ENCODE peak calls at places on chromosomes 4 and X, in seven cellular contexts. One of them, this sample, is unnamed.

GRCh38 chrX:65635371-65635770 is 32.1 kb upstream of the MSN start:
- DNase-seq in CD8-positive, alpha-beta memory T cell: no peak
- DNase-seq in amygdala: no peak
- DNase-seq in stimulated activated CD8-positive, alpha-beta memory T cell treated with anti-CD3 and anti-CD28 coated beads, Interleukin-15, amount 100 ng/mL, for 24 hours: no peak
- DNase-seq in fibroblast of mammary gland: no peak
- DNase-seq in T-helper 9 cell: no peak
- DNase-seq in stimulated activated CD4-positive, alpha-beta T cell treated with anti-CD3 and anti-CD28 coated beads, Interleukin-1b, Interleukin-23, amount 100 ng/mL, for 24 hours: no peak
- DNase-seq in this sample: no peak

GRCh38 chrX:132615396-132616131 is 126.7 kb upstream of the MBNL3 start:
- DNase-seq in CD8-positive, alpha-beta memory T cell: peak; percentile 18
- DNase-seq in amygdala: no peak
- DNase-seq in stimulated activated CD8-positive, alpha-beta memory T cell treated with anti-CD3 and anti-CD28 coated beads, Interleukin-15, amount 100 ng/mL, for 24 hours: peak; percentile 2
- DNase-seq in fibroblast of mammary gland: peak; percentile 41
- DNase-seq in T-helper 9 cell: peak; percentile 30
- DNase-seq in stimulated activated CD4-positive, alpha-beta T cell treated with anti-CD3 and anti-CD28 coated beads, Interleukin-1b, Interleukin-23, amount 100 ng/mL, for 24 hours: peak; percentile 18
- DNase-seq in this sample: peak; percentile 27

GRCh38 chr4:125728568-125728967 is 413.8 kb downstream of the FAT4 start:
- DNase-seq in CD8-positive, alpha-beta memory T cell: no peak
- DNase-seq in amygdala: no peak
- DNase-seq in stimulated activated CD8-positive, alpha-beta memory T cell treated with anti-CD3 and anti-CD28 coated beads, Interleukin-15, amount 100 ng/mL, for 24 hours: no peak
- DNase-seq in fibroblast of mammary gland: peak; percentile 89
- DNase-seq in T-helper 9 cell: no peak
- DNase-seq in stimulated activated CD4-positive, alpha-beta T cell treated with anti-CD3 and anti-CD28 coated beads, Interleukin-1b, Interleukin-23, amount 100 ng/mL, for 24 hours: no peak
- DNase-seq in this sample: peak; percentile 95

GRCh38 chrX:40012800-40013682 is 84.7 kb downstream of the BCOR start:
- DNase-seq in CD8-positive, alpha-beta memory T cell: no peak
- DNase-seq in amygdala: no peak
- DNase-seq in stimulated activated CD8-positive, alpha-beta memory T cell treated with anti-CD3 and anti-CD28 coated beads, Interleukin-15, amount 100 ng/mL, for 24 hours: no peak
- DNase-seq in fibroblast of mammary gland: peak; percentile 59
- DNase-seq in T-helper 9 cell: no peak
- DNase-seq in stimulated activated CD4-positive, alpha-beta T cell treated with anti-CD3 and anti-CD28 coated beads, Interleukin-1b, Interleukin-23, amount 100 ng/mL, for 24 hours: no peak
- DNase-seq in this sample: peak; percentile 59

GRCh38 chr4:57911203-57911602 is 801.0 kb upstream of the IGFBP7 start:
- DNase-seq in CD8-positive, alpha-beta memory T cell: no peak
- DNase-seq in amygdala: no peak
- DNase-seq in stimulated activated CD8-positive, alpha-beta memory T cell treated with anti-CD3 and anti-CD28 coated beads, Interleukin-15, amount 100 ng/mL, for 24 hours: no peak
- DNase-seq in fibroblast of mammary gland: no peak
- DNase-seq in T-helper 9 cell: no peak
- DNase-seq in stimulated activated CD4-positive, alpha-beta T cell treated with anti-CD3 and anti-CD28 coated beads, Interleukin-1b, Interleukin-23, amount 100 ng/mL, for 24 hours: no peak
- DNase-seq in this sample: no peak

GRCh38 chr4:118751634-118752293 is 66.6 kb downstream of the METTL14 start:
- DNase-seq in CD8-positive, alpha-beta memory T cell: no peak
- DNase-seq in amygdala: no peak
- DNase-seq in stimulated activated CD8-positive, alpha-beta memory T cell treated with anti-CD3 and anti-CD28 coated beads, Interleukin-15, amount 100 ng/mL, for 24 hours: no peak
- DNase-seq in fibroblast of mammary gland: peak; percentile 68
- DNase-seq in T-helper 9 cell: no peak
- DNase-seq in stimulated activated CD4-positive, alpha-beta T cell treated with anti-CD3 and anti-CD28 coated beads, Interleukin-1b, Interleukin-23, amount 100 ng/mL, for 24 hours: no peak
- DNase-seq in this sample: peak; percentile 80

GRCh38 chrX:74023203-74023602 is 280.8 kb upstream of the ZCCHC13 start:
- DNase-seq in CD8-positive, alpha-beta memory T cell: no peak
- DNase-seq in amygdala: no peak
- DNase-seq in stimulated activated CD8-positive, alpha-beta memory T cell treated with anti-CD3 and anti-CD28 coated beads, Interleukin-15, amount 100 ng/mL, for 24 hours: no peak
- DNase-seq in fibroblast of mammary gland: no peak
- DNase-seq in T-helper 9 cell: no peak
- DNase-seq in stimulated activated CD4-positive, alpha-beta T cell treated with anti-CD3 and anti-CD28 coated beads, Interleukin-1b, Interleukin-23, amount 100 ng/mL, for 24 hours: no peak
- DNase-seq in this sample: no peak

GRCh38 chrX:69314436-69315348 is 149.4 kb upstream of the PJA1 start:
- DNase-seq in CD8-positive, alpha-beta memory T cell: no peak
- DNase-seq in amygdala: no peak
- DNase-seq in stimulated activated CD8-positive, alpha-beta memory T cell treated with anti-CD3 and anti-CD28 coated beads, Interleukin-15, amount 100 ng/mL, for 24 hours: no peak
- DNase-seq in fibroblast of mammary gland: no peak
- DNase-seq in T-helper 9 cell: no peak
- DNase-seq in stimulated activated CD4-positive, alpha-beta T cell treated with anti-CD3 and anti-CD28 coated beads, Interleukin-1b, Interleukin-23, amount 100 ng/mL, for 24 hours: no peak
- DNase-seq in this sample: no peak

GRCh38 chr4:145387079-145387478 is 94.6 kb upstream of the SMAD1 start:
- DNase-seq in CD8-positive, alpha-beta memory T cell: no peak
- DNase-seq in amygdala: no peak
- DNase-seq in stimulated activated CD8-positive, alpha-beta memory T cell treated with anti-CD3 and anti-CD28 coated beads, Interleukin-15, amount 100 ng/mL, for 24 hours: no peak
- DNase-seq in fibroblast of mammary gland: no peak
- DNase-seq in T-helper 9 cell: no peak
- DNase-seq in stimulated activated CD4-positive, alpha-beta T cell treated with anti-CD3 and anti-CD28 coated beads, Interleukin-1b, Interleukin-23, amount 100 ng/mL, for 24 hours: no peak
- DNase-seq in this sample: no peak

GRCh38 chr4:159229164-159229563 is 126.3 kb downstream of the RAPGEF2 start:
- DNase-seq in CD8-positive, alpha-beta memory T cell: no peak
- DNase-seq in amygdala: no peak
- DNase-seq in stimulated activated CD8-positive, alpha-beta memory T cell treated with anti-CD3 and anti-CD28 coated beads, Interleukin-15, amount 100 ng/mL, for 24 hours: no peak
- DNase-seq in fibroblast of mammary gland: no peak
- DNase-seq in T-helper 9 cell: no peak
- DNase-seq in stimulated activated CD4-positive, alpha-beta T cell treated with anti-CD3 and anti-CD28 coated beads, Interleukin-1b, Interleukin-23, amount 100 ng/mL, for 24 hours: no peak
- DNase-seq in this sample: peak; percentile 74

GRCh38 chrX:139881572-139881971 is 51.3 kb downstream of the ATP11C start:
- DNase-seq in CD8-positive, alpha-beta memory T cell: no peak
- DNase-seq in amygdala: no peak
- DNase-seq in stimulated activated CD8-positive, alpha-beta memory T cell treated with anti-CD3 and anti-CD28 coated beads, Interleukin-15, amount 100 ng/mL, for 24 hours: no peak
- DNase-seq in fibroblast of mammary gland: peak; percentile 42
- DNase-seq in T-helper 9 cell: no peak
- DNase-seq in stimulated activated CD4-positive, alpha-beta T cell treated with anti-CD3 and anti-CD28 coated beads, Interleukin-1b, Interleukin-23, amount 100 ng/mL, for 24 hours: no peak
- DNase-seq in this sample: peak; percentile 45

GRCh38 chr4:3372264-3372932 is 69.4 kb upstream of the HGFAC start:
- DNase-seq in CD8-positive, alpha-beta memory T cell: no peak
- DNase-seq in amygdala: no peak
- DNase-seq in stimulated activated CD8-positive, alpha-beta memory T cell treated with anti-CD3 and anti-CD28 coated beads, Interleukin-15, amount 100 ng/mL, for 24 hours: no peak
- DNase-seq in fibroblast of mammary gland: no peak
- DNase-seq in T-helper 9 cell: no peak
- DNase-seq in stimulated activated CD4-positive, alpha-beta T cell treated with anti-CD3 and anti-CD28 coated beads, Interleukin-1b, Interleukin-23, amount 100 ng/mL, for 24 hours: no peak
- DNase-seq in this sample: no peak

GRCh38 chr4:26687728-26688127 is 103.8 kb downstream of the TBC1D19 start:
- DNase-seq in CD8-positive, alpha-beta memory T cell: no peak
- DNase-seq in amygdala: no peak
- DNase-seq in stimulated activated CD8-positive, alpha-beta memory T cell treated with anti-CD3 and anti-CD28 coated beads, Interleukin-15, amount 100 ng/mL, for 24 hours: no peak
- DNase-seq in fibroblast of mammary gland: peak; percentile 68
- DNase-seq in T-helper 9 cell: no peak
- DNase-seq in stimulated activated CD4-positive, alpha-beta T cell treated with anti-CD3 and anti-CD28 coated beads, Interleukin-1b, Interleukin-23, amount 100 ng/mL, for 24 hours: no peak
- DNase-seq in this sample: peak; percentile 87

GRCh38 chr4:143021384-143021783 is 163.3 kb upstream of the USP38 start:
- DNase-seq in CD8-positive, alpha-beta memory T cell: no peak
- DNase-seq in amygdala: no peak
- DNase-seq in stimulated activated CD8-positive, alpha-beta memory T cell treated with anti-CD3 and anti-CD28 coated beads, Interleukin-15, amount 100 ng/mL, for 24 hours: no peak
- DNase-seq in fibroblast of mammary gland: no peak
- DNase-seq in T-helper 9 cell: no peak
- DNase-seq in stimulated activated CD4-positive, alpha-beta T cell treated with anti-CD3 and anti-CD28 coated beads, Interleukin-1b, Interleukin-23, amount 100 ng/mL, for 24 hours: no peak
- DNase-seq in this sample: no peak

GRCh38 chr4:156238171-156238570 is 284.5 kb upstream of the CTSO start:
- DNase-seq in CD8-positive, alpha-beta memory T cell: no peak
- DNase-seq in amygdala: no peak
- DNase-seq in stimulated activated CD8-positive, alpha-beta memory T cell treated with anti-CD3 and anti-CD28 coated beads, Interleukin-15, amount 100 ng/mL, for 24 hours: no peak
- DNase-seq in fibroblast of mammary gland: no peak
- DNase-seq in T-helper 9 cell: no peak
- DNase-seq in stimulated activated CD4-positive, alpha-beta T cell treated with anti-CD3 and anti-CD28 coated beads, Interleukin-1b, Interleukin-23, amount 100 ng/mL, for 24 hours: no peak
- DNase-seq in this sample: no peak

GRCh38 chrX:140342410-140342809 is 162.5 kb downstream of the SOX3 start:
- DNase-seq in CD8-positive, alpha-beta memory T cell: no peak
- DNase-seq in amygdala: no peak
- DNase-seq in stimulated activated CD8-positive, alpha-beta memory T cell treated with anti-CD3 and anti-CD28 coated beads, Interleukin-15, amount 100 ng/mL, for 24 hours: no peak
- DNase-seq in fibroblast of mammary gland: no peak
- DNase-seq in T-helper 9 cell: no peak
- DNase-seq in stimulated activated CD4-positive, alpha-beta T cell treated with anti-CD3 and anti-CD28 coated beads, Interleukin-1b, Interleukin-23, amount 100 ng/mL, for 24 hours: no peak
- DNase-seq in this sample: no peak

GRCh38 chrX:41960142-41960541 is 36.8 kb upstream of the CASK start:
- DNase-seq in CD8-positive, alpha-beta memory T cell: no peak
- DNase-seq in amygdala: no peak
- DNase-seq in stimulated activated CD8-positive, alpha-beta memory T cell treated with anti-CD3 and anti-CD28 coated beads, Interleukin-15, amount 100 ng/mL, for 24 hours: no peak
- DNase-seq in fibroblast of mammary gland: no peak
- DNase-seq in T-helper 9 cell: no peak
- DNase-seq in stimulated activated CD4-positive, alpha-beta T cell treated with anti-CD3 and anti-CD28 coated beads, Interleukin-1b, Interleukin-23, amount 100 ng/mL, for 24 hours: no peak
- DNase-seq in this sample: no peak

GRCh38 chr4:140736669-140737343 is 19.4 kb downstream of the TBC1D9 start:
- DNase-seq in CD8-positive, alpha-beta memory T cell: no peak
- DNase-seq in amygdala: no peak
- DNase-seq in stimulated activated CD8-positive, alpha-beta memory T cell treated with anti-CD3 and anti-CD28 coated beads, Interleukin-15, amount 100 ng/mL, for 24 hours: no peak
- DNase-seq in fibroblast of mammary gland: no peak
- DNase-seq in T-helper 9 cell: no peak
- DNase-seq in stimulated activated CD4-positive, alpha-beta T cell treated with anti-CD3 and anti-CD28 coated beads, Interleukin-1b, Interleukin-23, amount 100 ng/mL, for 24 hours: no peak
- DNase-seq in this sample: no peak

GRCh38 chr4:31984872-31985271 is 1264.7 kb downstream of the PCDH7 start:
- DNase-seq in CD8-positive, alpha-beta memory T cell: no peak
- DNase-seq in amygdala: no peak
- DNase-seq in stimulated activated CD8-positive, alpha-beta memory T cell treated with anti-CD3 and anti-CD28 coated beads, Interleukin-15, amount 100 ng/mL, for 24 hours: no peak
- DNase-seq in fibroblast of mammary gland: no peak
- DNase-seq in T-helper 9 cell: no peak
- DNase-seq in stimulated activated CD4-positive, alpha-beta T cell treated with anti-CD3 and anti-CD28 coated beads, Interleukin-1b, Interleukin-23, amount 100 ng/mL, for 24 hours: no peak
- DNase-seq in this sample: no peak

GRCh38 chrX:45385767-45386166 is 185.1 kb upstream of the DIPK2B start:
- DNase-seq in CD8-positive, alpha-beta memory T cell: no peak
- DNase-seq in amygdala: no peak
- DNase-seq in stimulated activated CD8-positive, alpha-beta memory T cell treated with anti-CD3 and anti-CD28 coated beads, Interleukin-15, amount 100 ng/mL, for 24 hours: no peak
- DNase-seq in fibroblast of mammary gland: peak; percentile 28
- DNase-seq in T-helper 9 cell: no peak
- DNase-seq in stimulated activated CD4-positive, alpha-beta T cell treated with anti-CD3 and anti-CD28 coated beads, Interleukin-1b, Interleukin-23, amount 100 ng/mL, for 24 hours: no peak
- DNase-seq in this sample: peak; percentile 4

GRCh38 chrX:40543661-40544328 is 37.0 kb upstream of the ATP6AP2 start:
- DNase-seq in CD8-positive, alpha-beta memory T cell: no peak
- DNase-seq in amygdala: no peak
- DNase-seq in stimulated activated CD8-positive, alpha-beta memory T cell treated with anti-CD3 and anti-CD28 coated beads, Interleukin-15, amount 100 ng/mL, for 24 hours: no peak
- DNase-seq in fibroblast of mammary gland: peak; percentile 60
- DNase-seq in T-helper 9 cell: no peak
- DNase-seq in stimulated activated CD4-positive, alpha-beta T cell treated with anti-CD3 and anti-CD28 coated beads, Interleukin-1b, Interleukin-23, amount 100 ng/mL, for 24 hours: no peak
- DNase-seq in this sample: peak; percentile 57

GRCh38 chrX:3659761-3660160 is 53.7 kb downstream of the PRKX start:
- DNase-seq in CD8-positive, alpha-beta memory T cell: no peak
- DNase-seq in amygdala: no peak
- DNase-seq in stimulated activated CD8-positive, alpha-beta memory T cell treated with anti-CD3 and anti-CD28 coated beads, Interleukin-15, amount 100 ng/mL, for 24 hours: no peak
- DNase-seq in fibroblast of mammary gland: peak; percentile 7
- DNase-seq in T-helper 9 cell: no peak
- DNase-seq in stimulated activated CD4-positive, alpha-beta T cell treated with anti-CD3 and anti-CD28 coated beads, Interleukin-1b, Interleukin-23, amount 100 ng/mL, for 24 hours: no peak
- DNase-seq in this sample: peak; percentile 16

GRCh38 chrX:111047575-111047974 is 48.4 kb upstream of the PAK3 start:
- DNase-seq in CD8-positive, alpha-beta memory T cell: no peak
- DNase-seq in amygdala: no peak
- DNase-seq in stimulated activated CD8-positive, alpha-beta memory T cell treated with anti-CD3 and anti-CD28 coated beads, Interleukin-15, amount 100 ng/mL, for 24 hours: no peak
- DNase-seq in fibroblast of mammary gland: peak; percentile 16
- DNase-seq in T-helper 9 cell: no peak
- DNase-seq in stimulated activated CD4-positive, alpha-beta T cell treated with anti-CD3 and anti-CD28 coated beads, Interleukin-1b, Interleukin-23, amount 100 ng/mL, for 24 hours: no peak
- DNase-seq in this sample: no peak

GRCh38 chr4:98794565-98795205 is 134.2 kb downstream of the EIF4E start:
- DNase-seq in CD8-positive, alpha-beta memory T cell: no peak
- DNase-seq in amygdala: no peak
- DNase-seq in stimulated activated CD8-positive, alpha-beta memory T cell treated with anti-CD3 and anti-CD28 coated beads, Interleukin-15, amount 100 ng/mL, for 24 hours: no peak
- DNase-seq in fibroblast of mammary gland: peak; percentile 44
- DNase-seq in T-helper 9 cell: no peak
- DNase-seq in stimulated activated CD4-positive, alpha-beta T cell treated with anti-CD3 and anti-CD28 coated beads, Interleukin-1b, Interleukin-23, amount 100 ng/mL, for 24 hours: peak; percentile 40
- DNase-seq in this sample: peak; percentile 54

GRCh38 chr4:6198768-6199343 is 1.5 kb downstream of the JAKMIP1 start:
- DNase-seq in CD8-positive, alpha-beta memory T cell: peak; percentile 33
- DNase-seq in amygdala: peak; percentile 20
- DNase-seq in stimulated activated CD8-positive, alpha-beta memory T cell treated with anti-CD3 and anti-CD28 coated beads, Interleukin-15, amount 100 ng/mL, for 24 hours: no peak
- DNase-seq in fibroblast of mammary gland: no peak
- DNase-seq in T-helper 9 cell: no peak
- DNase-seq in stimulated activated CD4-positive, alpha-beta T cell treated with anti-CD3 and anti-CD28 coated beads, Interleukin-1b, Interleukin-23, amount 100 ng/mL, for 24 hours: no peak
- DNase-seq in this sample: no peak

This sample was measured in astrocyte of the spinal cord.